ENCODE peak calls at places on chromosome 7, in five cellular contexts. J is right lobe of liver; T is PC-3; W is heart right ventricle; B is effector memory CD4-positive, alpha-beta T cell. Y is an unnamed sample.

GRCh38 chr7:80147543-80148376 is 13.1 kb downstream of the GNAI1 start:
- DNase-seq in J (no peak), T (no peak), W (no peak), B (no peak), Y (no peak)

GRCh38 chr7:138325434-138325833 is 134.6 kb upstream of the TRIM24 start:
- DNase-seq in J (no peak), T (peak), W (no peak), B (no peak), Y (no peak)

GRCh38 chr7:56110611-56111010 is 4.3 kb upstream of the CHCHD2 start:
- DNase-seq in J (no peak), T (no peak), W (no peak), B (no peak), Y (no peak)

GRCh38 chr7:129273936-129274335 is 49.1 kb downstream of the AHCYL2 start:
- DNase-seq in J (no peak), T (no peak), W (no peak), B (no peak), Y (no peak)

GRCh38 chr7:74713567-74713966 is 56.0 kb downstream of the GTF2I start:
- DNase-seq in J (no peak), T (no peak), W (no peak), B (no peak), Y (no peak)

GRCh38 chr7:155346285-155346684 is 48.6 kb downstream of the INSIG1 start:
- DNase-seq in J (no peak), T (no peak), W (no peak), B (no peak), Y (no peak)

GRCh38 chr7:120337308-120337907 is 64.4 kb downstream of the KCND2 start:
- DNase-seq in J (no peak), T (peak), W (no peak), B (no peak), Y (no peak)

GRCh38 chr7:83547526-83547925 is 101.4 kb downstream of the SEMA3E start:
- DNase-seq in J (peak), T (peak), W (no peak), B (no peak), Y (no peak)

GRCh38 chr7:157495594-157495993 is 158.8 kb downstream of the DNAJB6 start:
- DNase-seq in J (no peak), T (no peak), W (no peak), B (no peak), Y (no peak)

DNA sequence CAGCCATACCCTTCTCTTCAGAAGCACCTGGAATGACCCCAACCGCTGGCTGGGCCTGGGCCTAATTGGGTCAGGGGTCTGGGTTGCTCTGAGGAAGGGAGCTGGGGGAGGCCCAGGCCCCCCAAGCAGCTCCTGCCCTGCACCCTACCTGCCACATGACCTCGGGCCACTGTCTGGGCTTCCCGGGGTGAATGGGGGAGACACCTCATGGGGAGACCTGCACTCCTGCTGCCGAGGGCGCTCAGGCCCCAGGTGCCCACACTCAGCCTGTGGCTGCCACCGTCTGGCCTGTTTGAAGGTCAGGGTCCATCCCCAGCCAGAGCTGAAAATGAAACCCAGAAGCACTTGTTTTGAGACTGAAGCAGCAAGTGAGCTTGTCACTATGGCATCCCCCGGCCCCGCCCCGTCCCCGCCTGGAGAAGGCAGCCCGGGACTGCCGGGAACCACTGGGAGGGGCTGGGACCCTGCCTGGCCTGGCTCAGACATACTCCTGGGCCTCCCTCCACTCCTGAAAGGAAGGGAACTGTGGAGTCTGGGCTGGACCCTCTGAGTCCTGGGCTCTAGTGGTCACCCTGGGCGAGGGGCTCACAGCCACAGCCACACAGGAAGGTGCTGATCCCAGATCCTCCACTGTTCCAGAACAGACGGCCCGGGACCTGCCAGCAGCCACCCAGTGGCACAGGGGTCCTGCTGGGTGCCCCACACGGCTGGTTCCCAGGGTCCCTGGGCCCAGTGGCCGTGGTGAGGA is 7.4 kb upstream of the MICALL2 start:
- DNase-seq in J (peak), T (peak), W (peak), B (no peak), Y (no peak)
- H3K27ac ChIP-seq in J (peak), T (no peak), W (peak), B (no peak), Y (peak)

DNA sequence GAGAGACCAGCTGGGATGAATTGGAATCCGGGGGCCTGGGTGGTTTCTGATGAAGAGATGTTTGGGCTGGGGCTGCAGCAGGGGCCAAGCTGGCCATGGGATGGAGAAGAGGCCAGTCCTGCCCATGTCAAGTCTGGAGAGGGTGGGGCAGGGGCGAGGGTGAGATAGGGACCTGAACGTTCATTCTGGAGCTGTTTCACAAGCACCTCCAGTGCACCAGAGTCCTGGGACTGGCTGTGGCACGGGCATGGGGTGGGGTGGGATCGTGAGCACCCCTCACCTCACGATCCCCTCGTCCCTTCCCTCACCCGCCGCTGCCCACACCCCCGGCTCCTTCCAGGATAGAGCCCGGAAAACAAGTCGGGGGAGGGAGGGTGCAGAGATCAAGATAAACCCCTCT is 25.8 kb upstream of the PSMG3 start:
- DNase-seq in J (no peak), T (no peak), W (no peak), B (no peak), Y (no peak)
- H3K27ac ChIP-seq in J (no peak), T (no peak), W (no peak), B (no peak), Y (no peak)

GRCh38 chr7:139776486-139777303 is 1.1 kb downstream of the HIPK2 start:
- DNase-seq in J (peak), T (peak), W (no peak), B (no peak), Y (peak)
- H3K27ac ChIP-seq in J (peak), T (peak), W (peak), B (peak), Y (peak)

DNA sequence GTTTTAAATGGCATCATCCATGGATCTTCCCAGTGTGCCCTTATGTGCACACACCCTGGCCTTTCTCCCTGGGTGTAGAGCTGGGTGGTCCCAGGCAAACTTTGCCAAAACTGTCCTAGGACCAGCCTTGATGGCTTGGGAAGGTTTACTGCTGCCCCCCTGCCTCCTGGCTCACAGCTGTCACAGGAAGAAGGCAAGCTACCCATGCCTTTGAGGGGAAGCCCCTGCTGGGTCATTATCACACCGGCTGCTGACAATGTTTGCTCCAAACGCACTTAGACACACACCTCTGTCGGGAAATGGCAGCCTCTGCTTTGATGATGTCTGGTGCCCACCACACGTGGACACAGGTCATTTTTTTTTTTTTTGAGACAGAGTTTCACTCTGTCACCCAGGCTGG is 25.2 kb upstream of the FIGNL1 start:
- DNase-seq in J (no peak), T (no peak), W (no peak), B (no peak), Y (no peak)
- H3K27ac ChIP-seq in J (no peak), T (no peak), W (no peak), B (no peak), Y (no peak)

GRCh38 chr7:130982160-130982638 is 248.2 kb upstream of the KLF14 start:
- DNase-seq in J (no peak), T (peak), W (no peak), B (no peak), Y (no peak)
- H3K27ac ChIP-seq in J (no peak), T (no peak), W (no peak), B (peak), Y (peak)

Y was measured in left lung.